ENCODE peak calls at places on chromosome 13, in five cellular contexts. One of them, this sample, is unnamed.

GRCh38 chr13:51451134-51451466 is 1.7 kb downstream of the INTS6 start:
- DNase-seq in cardiac fibroblast: no peak
- DNase-seq in fibroblast of lung: no peak
- DNase-seq in choroid plexus epithelial cell: peak
- DNase-seq in AG10803: no peak
- DNase-seq in this sample: no peak

GRCh38 chr13:79709526-79709925 is 228.6 kb downstream of the NDFIP2 start:
- DNase-seq in cardiac fibroblast: no peak
- DNase-seq in fibroblast of lung: peak
- DNase-seq in choroid plexus epithelial cell: peak
- DNase-seq in AG10803: peak
- DNase-seq in this sample: no peak

GRCh38 chr13:95630593-95630992 is 13.9 kb downstream of the DZIP1 start:
- DNase-seq in cardiac fibroblast: no peak
- DNase-seq in fibroblast of lung: no peak
- DNase-seq in choroid plexus epithelial cell: no peak
- DNase-seq in AG10803: no peak
- DNase-seq in this sample: no peak

GRCh38 chr13:102940143-102940542 is 94.3 kb downstream of the ERCC5 start:
- DNase-seq in cardiac fibroblast: no peak
- DNase-seq in fibroblast of lung: no peak
- DNase-seq in choroid plexus epithelial cell: no peak
- DNase-seq in AG10803: no peak
- DNase-seq in this sample: no peak

GRCh38 chr13:44822291-44822690 is 167.0 kb downstream of the NUFIP1 start:
- DNase-seq in cardiac fibroblast: no peak
- DNase-seq in fibroblast of lung: no peak
- DNase-seq in choroid plexus epithelial cell: peak
- DNase-seq in AG10803: no peak
- DNase-seq in this sample: no peak

GRCh38 chr13:101013245-101013644 is 338.6 kb upstream of the TMTC4 start:
- DNase-seq in cardiac fibroblast: no peak
- DNase-seq in fibroblast of lung: no peak
- DNase-seq in choroid plexus epithelial cell: no peak
- DNase-seq in AG10803: no peak
- DNase-seq in this sample: no peak

GRCh38 chr13:46633416-46633815 is 80.4 kb downstream of the LRCH1 start:
- DNase-seq in cardiac fibroblast: peak
- DNase-seq in fibroblast of lung: peak
- DNase-seq in choroid plexus epithelial cell: peak
- DNase-seq in AG10803: peak
- DNase-seq in this sample: peak

GRCh38 chr13:60019119-60019993 is 144.4 kb downstream of the DIAPH3 start:
- DNase-seq in cardiac fibroblast: peak
- DNase-seq in fibroblast of lung: peak
- DNase-seq in choroid plexus epithelial cell: peak
- DNase-seq in AG10803: peak
- DNase-seq in this sample: peak

GRCh38 chr13:41216160-41216559 is 21.8 kb upstream of the KBTBD7 start:
- DNase-seq in cardiac fibroblast: peak
- DNase-seq in fibroblast of lung: peak
- DNase-seq in choroid plexus epithelial cell: peak
- DNase-seq in AG10803: peak
- DNase-seq in this sample: peak

GRCh38 chr13:101916108-101916757 is 463.8 kb downstream of the ITGBL1 start:
- DNase-seq in cardiac fibroblast: no peak
- DNase-seq in fibroblast of lung: peak
- DNase-seq in choroid plexus epithelial cell: peak
- DNase-seq in AG10803: no peak
- DNase-seq in this sample: peak

GRCh38 chr13:23289917-23290357 is 109.2 kb downstream of the SGCG start:
- DNase-seq in cardiac fibroblast: peak
- DNase-seq in fibroblast of lung: peak
- DNase-seq in choroid plexus epithelial cell: peak
- DNase-seq in AG10803: peak
- DNase-seq in this sample: peak

GRCh38 chr13:50241479-50241878 is 226.2 kb downstream of the KCNRG start:
- DNase-seq in cardiac fibroblast: no peak
- DNase-seq in fibroblast of lung: peak
- DNase-seq in choroid plexus epithelial cell: peak
- DNase-seq in AG10803: no peak
- DNase-seq in this sample: peak

GRCh38 chr13:85582890-85583289 is 216.3 kb downstream of the SLITRK6 start:
- DNase-seq in cardiac fibroblast: no peak
- DNase-seq in fibroblast of lung: no peak
- DNase-seq in choroid plexus epithelial cell: peak
- DNase-seq in AG10803: no peak
- DNase-seq in this sample: no peak

GRCh38 chr13:41122838-41123237 is 9.8 kb downstream of the KBTBD6 start:
- DNase-seq in cardiac fibroblast: no peak
- DNase-seq in fibroblast of lung: no peak
- DNase-seq in choroid plexus epithelial cell: peak
- DNase-seq in AG10803: no peak
- DNase-seq in this sample: peak

GRCh38 chr13:73842621-73843020 is 291.6 kb downstream of the KLF12 start:
- DNase-seq in cardiac fibroblast: no peak
- DNase-seq in fibroblast of lung: no peak
- DNase-seq in choroid plexus epithelial cell: peak
- DNase-seq in AG10803: no peak
- DNase-seq in this sample: peak

GRCh38 chr13:114096811-114097503 is 35.5 kb downstream of the RASA3 start:
- DNase-seq in cardiac fibroblast: no peak
- DNase-seq in fibroblast of lung: no peak
- DNase-seq in choroid plexus epithelial cell: no peak
- DNase-seq in AG10803: no peak
- DNase-seq in this sample: no peak

GRCh38 chr13:102020611-102021216 is 381.1 kb downstream of the FGF14 start:
- DNase-seq in cardiac fibroblast: peak
- DNase-seq in fibroblast of lung: no peak
- DNase-seq in choroid plexus epithelial cell: peak
- DNase-seq in AG10803: no peak
- DNase-seq in this sample: no peak

GRCh38 chr13:105937451-105937850 is 598.0 kb downstream of the EFNB2 start:
- DNase-seq in cardiac fibroblast: no peak
- DNase-seq in fibroblast of lung: no peak
- DNase-seq in choroid plexus epithelial cell: no peak
- DNase-seq in AG10803: peak
- DNase-seq in this sample: no peak

GRCh38 chr13:74883834-74884233 is 598.1 kb downstream of the TBC1D4 start:
- DNase-seq in cardiac fibroblast: peak
- DNase-seq in fibroblast of lung: peak
- DNase-seq in choroid plexus epithelial cell: peak
- DNase-seq in AG10803: no peak
- DNase-seq in this sample: no peak

GRCh38 chr13:45584816-45585215 is 30.7 kb downstream of the ERICH6B start:
- DNase-seq in cardiac fibroblast: no peak
- DNase-seq in fibroblast of lung: no peak
- DNase-seq in choroid plexus epithelial cell: peak
- DNase-seq in AG10803: no peak
- DNase-seq in this sample: no peak

DNA sequence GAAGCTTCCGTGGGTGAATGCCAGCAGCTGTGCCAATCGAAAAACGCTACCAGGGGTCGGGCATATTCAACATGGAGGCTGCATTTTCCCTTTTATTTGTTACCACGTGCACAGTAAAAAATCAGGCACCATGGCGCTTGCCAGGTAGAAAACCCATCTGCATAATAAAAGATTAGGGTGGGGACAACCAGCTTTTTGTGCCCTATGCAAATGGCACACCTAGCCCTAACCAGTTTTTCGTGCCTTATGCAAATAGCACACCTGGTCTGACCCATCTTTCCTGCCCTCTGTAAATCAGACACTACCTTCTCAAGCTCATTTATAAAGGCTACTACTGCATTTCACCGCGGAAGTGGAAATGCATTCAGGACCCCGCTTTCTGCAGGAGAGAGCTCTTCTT is 62.1 kb upstream of the FREM2 start:
- DNase-seq in cardiac fibroblast: no peak
- DNase-seq in fibroblast of lung: no peak
- DNase-seq in choroid plexus epithelial cell: no peak
- DNase-seq in AG10803: no peak
- DNase-seq in this sample: no peak
- TF ChIP-seq CTCF in cardiac fibroblast: no peak
- TF ChIP-seq CTCF in fibroblast of lung: no peak
- TF ChIP-seq CTCF in choroid plexus epithelial cell: no peak
- TF ChIP-seq CTCF in AG10803: no peak
- TF ChIP-seq CTCF in this sample: no peak

DNA sequence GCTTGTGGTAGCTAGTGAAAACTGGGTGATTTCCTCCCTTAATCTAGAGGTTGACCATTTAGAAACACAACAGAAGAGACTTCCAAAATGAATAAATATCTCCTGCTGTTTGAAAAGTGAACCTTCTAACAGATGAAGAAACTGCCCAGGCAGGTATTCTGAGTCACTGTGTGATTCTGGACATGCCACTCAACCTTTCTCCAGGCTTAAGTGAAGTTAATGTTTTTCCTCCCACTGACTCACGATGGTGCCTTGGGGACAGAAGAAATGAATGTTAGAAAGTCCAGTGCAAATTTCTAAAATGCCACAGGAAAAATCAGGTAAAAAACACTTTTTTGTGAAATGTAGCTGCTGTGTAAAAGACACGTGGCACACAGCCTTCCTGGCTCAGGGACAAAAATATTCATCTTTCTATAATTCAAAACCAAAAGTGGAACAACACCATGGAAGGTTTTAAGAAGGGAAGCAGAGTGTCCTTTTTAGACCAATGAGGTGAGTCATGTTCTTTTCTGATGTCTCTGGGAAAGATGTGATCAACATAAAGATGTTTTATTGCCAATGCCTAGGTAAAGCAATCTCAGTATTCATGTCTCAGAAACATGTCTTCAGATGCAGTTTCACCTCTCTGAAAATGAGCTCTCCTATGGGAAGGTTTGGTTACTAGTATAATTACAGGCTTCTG is 9.1 kb downstream of the UBE2L5 start:
- DNase-seq in cardiac fibroblast: no peak
- DNase-seq in fibroblast of lung: no peak
- DNase-seq in choroid plexus epithelial cell: peak
- DNase-seq in AG10803: no peak
- DNase-seq in this sample: no peak
- H3K4me3 ChIP-seq in cardiac fibroblast: no peak
- H3K4me3 ChIP-seq in fibroblast of lung: no peak
- H3K4me3 ChIP-seq in choroid plexus epithelial cell: no peak
- H3K4me3 ChIP-seq in AG10803: no peak
- H3K4me3 ChIP-seq in this sample: no peak

GRCh38 chr13:91132786-91133185 is 214.7 kb upstream of the MIR17HG start:
- DNase-seq in cardiac fibroblast: peak
- DNase-seq in fibroblast of lung: no peak
- DNase-seq in choroid plexus epithelial cell: peak
- DNase-seq in AG10803: no peak
- DNase-seq in this sample: peak
- TF ChIP-seq CTCF in cardiac fibroblast: no peak
- TF ChIP-seq CTCF in fibroblast of lung: no peak
- TF ChIP-seq CTCF in choroid plexus epithelial cell: no peak
- TF ChIP-seq CTCF in AG10803: no peak
- TF ChIP-seq CTCF in this sample: no peak

GRCh38 chr13:112894673-112895481 is 74.1 kb upstream of the MCF2L start:
- DNase-seq in cardiac fibroblast: no peak
- DNase-seq in fibroblast of lung: no peak
- DNase-seq in choroid plexus epithelial cell: no peak
- DNase-seq in AG10803: no peak
- DNase-seq in this sample: no peak
- H3K4me3 ChIP-seq in cardiac fibroblast: no peak
- H3K4me3 ChIP-seq in fibroblast of lung: no peak
- H3K4me3 ChIP-seq in choroid plexus epithelial cell: no peak
- H3K4me3 ChIP-seq in AG10803: no peak
- H3K4me3 ChIP-seq in this sample: no peak

DNA sequence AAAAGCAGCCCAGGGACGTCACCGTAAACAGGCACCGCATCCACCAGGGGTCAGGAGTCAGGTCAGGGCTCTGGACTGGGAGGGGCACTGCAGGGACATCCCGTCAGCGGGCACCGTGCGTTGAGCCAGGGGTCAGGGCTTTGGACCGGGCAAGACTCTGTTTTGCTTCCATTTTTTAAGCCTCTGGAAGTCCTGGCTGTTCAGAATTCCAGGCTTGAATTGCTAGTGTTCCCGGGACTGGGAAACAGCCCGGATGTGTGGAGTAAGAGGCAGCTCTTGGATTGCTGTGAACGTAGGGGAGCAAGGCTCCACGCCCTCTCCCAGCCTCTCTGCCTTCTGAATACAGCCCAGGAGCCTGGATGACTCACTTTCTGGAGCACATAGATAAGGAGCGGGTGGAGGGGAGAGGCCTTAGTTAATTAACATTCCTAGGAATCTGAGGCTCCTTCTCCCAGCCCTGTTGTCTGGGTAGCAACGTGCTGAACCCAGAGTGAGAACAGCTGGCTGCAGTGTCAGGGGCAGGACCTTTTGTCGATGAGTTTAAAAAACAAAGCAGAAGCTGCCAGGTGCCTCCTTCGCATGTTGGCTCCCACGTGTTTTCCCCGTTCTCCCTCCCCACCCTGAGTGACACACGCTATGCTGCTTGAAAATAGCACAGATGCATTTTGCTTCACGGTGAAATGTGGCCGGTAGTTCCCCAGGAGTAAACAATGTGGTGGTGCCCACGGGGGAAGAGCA is 21.9 kb downstream of the ATP11A start:
- DNase-seq in cardiac fibroblast: peak
- DNase-seq in fibroblast of lung: peak
- DNase-seq in choroid plexus epithelial cell: peak
- DNase-seq in AG10803: peak
- DNase-seq in this sample: peak
- TF ChIP-seq CTCF in cardiac fibroblast: no peak
- TF ChIP-seq CTCF in fibroblast of lung: no peak
- TF ChIP-seq CTCF in choroid plexus epithelial cell: no peak
- TF ChIP-seq CTCF in AG10803: peak
- TF ChIP-seq CTCF in this sample: peak

DNA sequence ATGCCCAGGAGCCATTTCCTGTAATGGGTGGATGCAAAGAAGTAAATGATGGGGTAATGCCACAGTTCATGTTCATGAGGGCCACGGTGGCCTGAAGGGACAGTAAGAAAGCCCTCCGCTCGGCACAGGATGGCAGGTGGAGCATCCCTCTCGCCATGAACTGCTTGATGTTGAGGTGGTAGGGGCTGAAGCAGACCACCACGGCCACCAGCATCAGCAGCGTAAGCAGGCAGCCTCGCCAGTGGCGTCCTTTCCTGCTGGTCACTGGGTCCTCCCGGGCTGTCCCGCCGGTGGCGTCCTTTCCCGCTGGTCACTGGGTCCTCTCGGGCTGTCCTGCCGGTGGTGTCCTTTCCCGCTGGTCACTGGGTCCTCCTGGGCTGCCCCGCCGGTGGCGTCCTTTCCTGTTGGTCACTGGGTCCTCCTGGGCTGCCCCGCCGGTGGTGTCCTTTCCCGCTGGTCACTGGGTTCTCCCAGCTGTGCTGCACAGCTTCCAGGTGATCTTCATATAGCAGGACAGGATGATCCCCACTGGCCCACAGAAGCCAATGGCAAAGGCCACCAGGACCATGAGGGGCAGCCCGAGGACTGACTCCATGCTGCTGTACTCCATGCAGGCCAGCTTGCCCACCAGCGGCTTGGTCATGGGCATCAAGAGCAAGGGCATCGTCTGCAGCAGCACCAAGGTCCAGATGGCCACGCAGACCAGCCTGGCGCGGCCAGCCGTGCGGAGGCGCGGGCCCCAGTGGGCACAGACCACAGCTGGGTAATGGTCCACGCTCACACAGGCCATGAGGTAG is 93.2 kb upstream of the TM9SF2 start:
- DNase-seq in cardiac fibroblast: no peak
- DNase-seq in fibroblast of lung: no peak
- DNase-seq in choroid plexus epithelial cell: no peak
- DNase-seq in AG10803: no peak
- DNase-seq in this sample: no peak
- H3K4me3 ChIP-seq in cardiac fibroblast: no peak
- H3K4me3 ChIP-seq in fibroblast of lung: no peak
- H3K4me3 ChIP-seq in choroid plexus epithelial cell: no peak
- H3K4me3 ChIP-seq in AG10803: no peak
- H3K4me3 ChIP-seq in this sample: no peak

GRCh38 chr13:78317030-78317429 is 286.3 kb downstream of the POU4F1 start:
- DNase-seq in cardiac fibroblast: peak
- DNase-seq in fibroblast of lung: peak
- DNase-seq in choroid plexus epithelial cell: no peak
- DNase-seq in AG10803: no peak
- DNase-seq in this sample: peak
- TF ChIP-seq CTCF in cardiac fibroblast: peak
- TF ChIP-seq CTCF in fibroblast of lung: peak
- TF ChIP-seq CTCF in choroid plexus epithelial cell: no peak
- TF ChIP-seq CTCF in AG10803: no peak
- TF ChIP-seq CTCF in this sample: peak